ENCODE peak calls at places on chromosomes 7 and 10, in four cellular contexts. One of them, this sample, is unnamed.

GRCh38 chr7:8125680-8126444 is 136.1 kb downstream of the ICA1 start:
- DNase-seq in stimulated activated CD4-positive, alpha-beta T cell treated with anti-CD3 and anti-CD28 coated beads, Interleukin-12 subunit alpha, Interleukin-12 subunit beta, amount 100 ng/mL, for 4 hours: peak; percentile 54
- DNase-seq in NCI-H1092 treated with DMSO at 0.1 percent for 48 hours: no peak
- DNase-seq in body of pancreas: peak; percentile 39
- DNase-seq in this sample: no peak

GRCh38 chr10:43682956-43683355 is 34.3 kb upstream of the ZNF32 start:
- DNase-seq in stimulated activated CD4-positive, alpha-beta T cell treated with anti-CD3 and anti-CD28 coated beads, Interleukin-12 subunit alpha, Interleukin-12 subunit beta, amount 100 ng/mL, for 4 hours: no peak
- DNase-seq in NCI-H1092 treated with DMSO at 0.1 percent for 48 hours: no peak
- DNase-seq in body of pancreas: no peak
- DNase-seq in this sample: no peak

GRCh38 chr7:117873056-117873932 is at the start of gene CTTNBP2:
- DNase-seq in stimulated activated CD4-positive, alpha-beta T cell treated with anti-CD3 and anti-CD28 coated beads, Interleukin-12 subunit alpha, Interleukin-12 subunit beta, amount 100 ng/mL, for 4 hours: no peak
- DNase-seq in NCI-H1092 treated with DMSO at 0.1 percent for 48 hours: peak; percentile 22
- DNase-seq in body of pancreas: peak; percentile 59
- DNase-seq in this sample: no peak

GRCh38 chr7:101978683-101979082 is 161.3 kb downstream of the CUX1 start:
- DNase-seq in stimulated activated CD4-positive, alpha-beta T cell treated with anti-CD3 and anti-CD28 coated beads, Interleukin-12 subunit alpha, Interleukin-12 subunit beta, amount 100 ng/mL, for 4 hours: no peak
- DNase-seq in NCI-H1092 treated with DMSO at 0.1 percent for 48 hours: peak; percentile 11
- DNase-seq in body of pancreas: no peak
- DNase-seq in this sample: peak; percentile 6

GRCh38 chr10:89278034-89278535 is 23.8 kb upstream of the IFIT2 start:
- DNase-seq in stimulated activated CD4-positive, alpha-beta T cell treated with anti-CD3 and anti-CD28 coated beads, Interleukin-12 subunit alpha, Interleukin-12 subunit beta, amount 100 ng/mL, for 4 hours: no peak
- DNase-seq in NCI-H1092 treated with DMSO at 0.1 percent for 48 hours: no peak
- DNase-seq in body of pancreas: peak; percentile 84
- DNase-seq in this sample: no peak

GRCh38 chr10:129448539-129448938 is 18.5 kb upstream of the MGMT start:
- DNase-seq in stimulated activated CD4-positive, alpha-beta T cell treated with anti-CD3 and anti-CD28 coated beads, Interleukin-12 subunit alpha, Interleukin-12 subunit beta, amount 100 ng/mL, for 4 hours: no peak
- DNase-seq in NCI-H1092 treated with DMSO at 0.1 percent for 48 hours: no peak
- DNase-seq in body of pancreas: no peak
- DNase-seq in this sample: no peak

GRCh38 chr7:50264908-50265307 is 39.6 kb upstream of the IKZF1 start:
- DNase-seq in stimulated activated CD4-positive, alpha-beta T cell treated with anti-CD3 and anti-CD28 coated beads, Interleukin-12 subunit alpha, Interleukin-12 subunit beta, amount 100 ng/mL, for 4 hours: no peak
- DNase-seq in NCI-H1092 treated with DMSO at 0.1 percent for 48 hours: no peak
- DNase-seq in body of pancreas: no peak
- DNase-seq in this sample: no peak

GRCh38 chr7:3836855-3837254 is 535.8 kb downstream of the SDK1 start:
- DNase-seq in stimulated activated CD4-positive, alpha-beta T cell treated with anti-CD3 and anti-CD28 coated beads, Interleukin-12 subunit alpha, Interleukin-12 subunit beta, amount 100 ng/mL, for 4 hours: no peak
- DNase-seq in NCI-H1092 treated with DMSO at 0.1 percent for 48 hours: no peak
- DNase-seq in body of pancreas: no peak
- DNase-seq in this sample: no peak

GRCh38 chr10:98486421-98486820 is 39.7 kb upstream of the HPS1 start:
- DNase-seq in stimulated activated CD4-positive, alpha-beta T cell treated with anti-CD3 and anti-CD28 coated beads, Interleukin-12 subunit alpha, Interleukin-12 subunit beta, amount 100 ng/mL, for 4 hours: no peak
- DNase-seq in NCI-H1092 treated with DMSO at 0.1 percent for 48 hours: no peak
- DNase-seq in body of pancreas: no peak
- DNase-seq in this sample: no peak

GRCh38 chr10:62687230-62687748 is 117.2 kb upstream of the ADO start:
- DNase-seq in stimulated activated CD4-positive, alpha-beta T cell treated with anti-CD3 and anti-CD28 coated beads, Interleukin-12 subunit alpha, Interleukin-12 subunit beta, amount 100 ng/mL, for 4 hours: no peak
- DNase-seq in NCI-H1092 treated with DMSO at 0.1 percent for 48 hours: no peak
- DNase-seq in body of pancreas: no peak
- DNase-seq in this sample: no peak

GRCh38 chr10:132185601-132186487 is 904 bp upstream of the DPYSL4 start:
- DNase-seq in stimulated activated CD4-positive, alpha-beta T cell treated with anti-CD3 and anti-CD28 coated beads, Interleukin-12 subunit alpha, Interleukin-12 subunit beta, amount 100 ng/mL, for 4 hours: peak; percentile 49
- DNase-seq in NCI-H1092 treated with DMSO at 0.1 percent for 48 hours: no peak
- DNase-seq in body of pancreas: peak; percentile 69
- DNase-seq in this sample: peak; percentile 38

GRCh38 chr10:127569210-127569609 is 20.1 kb downstream of the NPS start:
- DNase-seq in stimulated activated CD4-positive, alpha-beta T cell treated with anti-CD3 and anti-CD28 coated beads, Interleukin-12 subunit alpha, Interleukin-12 subunit beta, amount 100 ng/mL, for 4 hours: no peak
- DNase-seq in NCI-H1092 treated with DMSO at 0.1 percent for 48 hours: no peak
- DNase-seq in body of pancreas: no peak
- DNase-seq in this sample: no peak

GRCh38 chr7:136228185-136228584 is 251.0 kb upstream of the MTPN start:
- DNase-seq in stimulated activated CD4-positive, alpha-beta T cell treated with anti-CD3 and anti-CD28 coated beads, Interleukin-12 subunit alpha, Interleukin-12 subunit beta, amount 100 ng/mL, for 4 hours: no peak
- DNase-seq in NCI-H1092 treated with DMSO at 0.1 percent for 48 hours: no peak
- DNase-seq in body of pancreas: no peak
- DNase-seq in this sample: peak; percentile 1

GRCh38 chr10:91389636-91390512 is 20.3 kb upstream of the HECTD2 start:
- DNase-seq in stimulated activated CD4-positive, alpha-beta T cell treated with anti-CD3 and anti-CD28 coated beads, Interleukin-12 subunit alpha, Interleukin-12 subunit beta, amount 100 ng/mL, for 4 hours: no peak
- DNase-seq in NCI-H1092 treated with DMSO at 0.1 percent for 48 hours: peak; percentile 65
- DNase-seq in body of pancreas: peak; percentile 38
- DNase-seq in this sample: peak; percentile 45

GRCh38 chr7:39811161-39811614 is 138.9 kb upstream of the CDK13 start:
- DNase-seq in stimulated activated CD4-positive, alpha-beta T cell treated with anti-CD3 and anti-CD28 coated beads, Interleukin-12 subunit alpha, Interleukin-12 subunit beta, amount 100 ng/mL, for 4 hours: no peak
- DNase-seq in NCI-H1092 treated with DMSO at 0.1 percent for 48 hours: no peak
- DNase-seq in body of pancreas: no peak
- DNase-seq in this sample: no peak

GRCh38 chr10:17747883-17748550 is 4.0 kb upstream of the TMEM236 start:
- DNase-seq in stimulated activated CD4-positive, alpha-beta T cell treated with anti-CD3 and anti-CD28 coated beads, Interleukin-12 subunit alpha, Interleukin-12 subunit beta, amount 100 ng/mL, for 4 hours: no peak
- DNase-seq in NCI-H1092 treated with DMSO at 0.1 percent for 48 hours: no peak
- DNase-seq in body of pancreas: peak; percentile 50
- DNase-seq in this sample: no peak

GRCh38 chr7:111650456-111650999 is 88.2 kb upstream of the IMMP2L start:
- DNase-seq in stimulated activated CD4-positive, alpha-beta T cell treated with anti-CD3 and anti-CD28 coated beads, Interleukin-12 subunit alpha, Interleukin-12 subunit beta, amount 100 ng/mL, for 4 hours: no peak
- DNase-seq in NCI-H1092 treated with DMSO at 0.1 percent for 48 hours: no peak
- DNase-seq in body of pancreas: peak; percentile 17
- DNase-seq in this sample: peak; percentile 8

GRCh38 chr10:4883079-4883739 is 57.2 kb downstream of the AKR1E2 start:
- DNase-seq in stimulated activated CD4-positive, alpha-beta T cell treated with anti-CD3 and anti-CD28 coated beads, Interleukin-12 subunit alpha, Interleukin-12 subunit beta, amount 100 ng/mL, for 4 hours: no peak
- DNase-seq in NCI-H1092 treated with DMSO at 0.1 percent for 48 hours: no peak
- DNase-seq in body of pancreas: peak; percentile 9
- DNase-seq in this sample: no peak

GRCh38 chr10:74206727-74207126 is 55.7 kb downstream of the ADK start:
- DNase-seq in stimulated activated CD4-positive, alpha-beta T cell treated with anti-CD3 and anti-CD28 coated beads, Interleukin-12 subunit alpha, Interleukin-12 subunit beta, amount 100 ng/mL, for 4 hours: no peak
- DNase-seq in NCI-H1092 treated with DMSO at 0.1 percent for 48 hours: peak; percentile 3
- DNase-seq in body of pancreas: peak; percentile 68
- DNase-seq in this sample: peak; percentile 80

GRCh38 chr7:76048668-76048988 is 722 bp downstream of the MDH2 start:
- DNase-seq in stimulated activated CD4-positive, alpha-beta T cell treated with anti-CD3 and anti-CD28 coated beads, Interleukin-12 subunit alpha, Interleukin-12 subunit beta, amount 100 ng/mL, for 4 hours: no peak
- DNase-seq in NCI-H1092 treated with DMSO at 0.1 percent for 48 hours: peak; percentile 23
- DNase-seq in body of pancreas: no peak
- DNase-seq in this sample: peak; percentile 26

GRCh38 chr7:5352440-5353010 is 69.8 kb downstream of the SLC29A4 start:
- DNase-seq in stimulated activated CD4-positive, alpha-beta T cell treated with anti-CD3 and anti-CD28 coated beads, Interleukin-12 subunit alpha, Interleukin-12 subunit beta, amount 100 ng/mL, for 4 hours: no peak
- DNase-seq in NCI-H1092 treated with DMSO at 0.1 percent for 48 hours: no peak
- DNase-seq in body of pancreas: no peak
- DNase-seq in this sample: no peak

GRCh38 chr10:26733750-26734568 is 36.5 kb downstream of the PDSS1 start:
- DNase-seq in stimulated activated CD4-positive, alpha-beta T cell treated with anti-CD3 and anti-CD28 coated beads, Interleukin-12 subunit alpha, Interleukin-12 subunit beta, amount 100 ng/mL, for 4 hours: no peak
- DNase-seq in NCI-H1092 treated with DMSO at 0.1 percent for 48 hours: no peak
- DNase-seq in body of pancreas: peak; percentile 18
- DNase-seq in this sample: peak; percentile 6

GRCh38 chr7:33776791-33777190 is 128.5 kb upstream of the BMPER start:
- DNase-seq in stimulated activated CD4-positive, alpha-beta T cell treated with anti-CD3 and anti-CD28 coated beads, Interleukin-12 subunit alpha, Interleukin-12 subunit beta, amount 100 ng/mL, for 4 hours: no peak
- DNase-seq in NCI-H1092 treated with DMSO at 0.1 percent for 48 hours: no peak
- DNase-seq in body of pancreas: no peak
- DNase-seq in this sample: no peak

GRCh38 chr10:99393036-99393435 is 37.4 kb downstream of the GOT1 start:
- DNase-seq in stimulated activated CD4-positive, alpha-beta T cell treated with anti-CD3 and anti-CD28 coated beads, Interleukin-12 subunit alpha, Interleukin-12 subunit beta, amount 100 ng/mL, for 4 hours: no peak
- DNase-seq in NCI-H1092 treated with DMSO at 0.1 percent for 48 hours: no peak
- DNase-seq in body of pancreas: no peak
- DNase-seq in this sample: no peak

GRCh38 chr10:59243611-59244195 is 67.3 kb downstream of the PHYHIPL start:
- DNase-seq in stimulated activated CD4-positive, alpha-beta T cell treated with anti-CD3 and anti-CD28 coated beads, Interleukin-12 subunit alpha, Interleukin-12 subunit beta, amount 100 ng/mL, for 4 hours: no peak
- DNase-seq in NCI-H1092 treated with DMSO at 0.1 percent for 48 hours: no peak
- DNase-seq in body of pancreas: no peak
- DNase-seq in this sample: no peak

GRCh38 chr10:34292178-34292565 is 522.9 kb downstream of the PARD3 start:
- DNase-seq in stimulated activated CD4-positive, alpha-beta T cell treated with anti-CD3 and anti-CD28 coated beads, Interleukin-12 subunit alpha, Interleukin-12 subunit beta, amount 100 ng/mL, for 4 hours: no peak
- DNase-seq in NCI-H1092 treated with DMSO at 0.1 percent for 48 hours: no peak
- DNase-seq in body of pancreas: no peak
- DNase-seq in this sample: no peak

GRCh38 chr10:111204880-111205279 is 128.1 kb downstream of the ADRA2A start:
- DNase-seq in stimulated activated CD4-positive, alpha-beta T cell treated with anti-CD3 and anti-CD28 coated beads, Interleukin-12 subunit alpha, Interleukin-12 subunit beta, amount 100 ng/mL, for 4 hours: no peak
- DNase-seq in NCI-H1092 treated with DMSO at 0.1 percent for 48 hours: no peak
- DNase-seq in body of pancreas: no peak
- DNase-seq in this sample: no peak

GRCh38 chr7:40437498-40437897 is 302.7 kb downstream of the SUGCT start:
- DNase-seq in stimulated activated CD4-positive, alpha-beta T cell treated with anti-CD3 and anti-CD28 coated beads, Interleukin-12 subunit alpha, Interleukin-12 subunit beta, amount 100 ng/mL, for 4 hours: no peak
- DNase-seq in NCI-H1092 treated with DMSO at 0.1 percent for 48 hours: no peak
- DNase-seq in body of pancreas: no peak
- DNase-seq in this sample: no peak

GRCh38 chr10:122551450-122551849 is 9.1 kb upstream of the DMBT1 start:
- DNase-seq in stimulated activated CD4-positive, alpha-beta T cell treated with anti-CD3 and anti-CD28 coated beads, Interleukin-12 subunit alpha, Interleukin-12 subunit beta, amount 100 ng/mL, for 4 hours: peak; percentile 20
- DNase-seq in NCI-H1092 treated with DMSO at 0.1 percent for 48 hours: no peak
- DNase-seq in body of pancreas: no peak
- DNase-seq in this sample: no peak

GRCh38 chr10:115355162-115355760 is 262.1 kb downstream of the ATRNL1 start:
- DNase-seq in stimulated activated CD4-positive, alpha-beta T cell treated with anti-CD3 and anti-CD28 coated beads, Interleukin-12 subunit alpha, Interleukin-12 subunit beta, amount 100 ng/mL, for 4 hours: no peak
- DNase-seq in NCI-H1092 treated with DMSO at 0.1 percent for 48 hours: peak; percentile 43
- DNase-seq in body of pancreas: peak; percentile 59
- DNase-seq in this sample: peak; percentile 8

GRCh38 chr10:19979628-19980027 is 163.4 kb downstream of the PLXDC2 start:
- DNase-seq in stimulated activated CD4-positive, alpha-beta T cell treated with anti-CD3 and anti-CD28 coated beads, Interleukin-12 subunit alpha, Interleukin-12 subunit beta, amount 100 ng/mL, for 4 hours: no peak
- DNase-seq in NCI-H1092 treated with DMSO at 0.1 percent for 48 hours: no peak
- DNase-seq in body of pancreas: no peak
- DNase-seq in this sample: no peak

GRCh38 chr7:2399848-2400587 is 3.4 kb upstream of the CHST12 start:
- DNase-seq in stimulated activated CD4-positive, alpha-beta T cell treated with anti-CD3 and anti-CD28 coated beads, Interleukin-12 subunit alpha, Interleukin-12 subunit beta, amount 100 ng/mL, for 4 hours: no peak
- DNase-seq in NCI-H1092 treated with DMSO at 0.1 percent for 48 hours: peak; percentile 58
- DNase-seq in body of pancreas: peak; percentile 91
- DNase-seq in this sample: peak; percentile 66

GRCh38 chr7:18276380-18276779 is 219.2 kb upstream of the HDAC9 start:
- DNase-seq in stimulated activated CD4-positive, alpha-beta T cell treated with anti-CD3 and anti-CD28 coated beads, Interleukin-12 subunit alpha, Interleukin-12 subunit beta, amount 100 ng/mL, for 4 hours: no peak
- DNase-seq in NCI-H1092 treated with DMSO at 0.1 percent for 48 hours: no peak
- DNase-seq in body of pancreas: no peak
- DNase-seq in this sample: no peak

GRCh38 chr10:49457686-49458085 is 61.8 kb upstream of the DRGX start:
- DNase-seq in stimulated activated CD4-positive, alpha-beta T cell treated with anti-CD3 and anti-CD28 coated beads, Interleukin-12 subunit alpha, Interleukin-12 subunit beta, amount 100 ng/mL, for 4 hours: no peak
- DNase-seq in NCI-H1092 treated with DMSO at 0.1 percent for 48 hours: no peak
- DNase-seq in body of pancreas: no peak
- DNase-seq in this sample: no peak

GRCh38 chr7:47782022-47782421 is 166.2 kb downstream of the PKD1L1 start:
- DNase-seq in stimulated activated CD4-positive, alpha-beta T cell treated with anti-CD3 and anti-CD28 coated beads, Interleukin-12 subunit alpha, Interleukin-12 subunit beta, amount 100 ng/mL, for 4 hours: no peak
- DNase-seq in NCI-H1092 treated with DMSO at 0.1 percent for 48 hours: no peak
- DNase-seq in body of pancreas: no peak
- DNase-seq in this sample: no peak

GRCh38 chr10:86862786-86863185 is 94.6 kb downstream of the MMRN2 start:
- DNase-seq in stimulated activated CD4-positive, alpha-beta T cell treated with anti-CD3 and anti-CD28 coated beads, Interleukin-12 subunit alpha, Interleukin-12 subunit beta, amount 100 ng/mL, for 4 hours: no peak
- DNase-seq in NCI-H1092 treated with DMSO at 0.1 percent for 48 hours: no peak
- DNase-seq in body of pancreas: peak; percentile 7
- DNase-seq in this sample: no peak

GRCh38 chr7:36784991-36785940 is 61.0 kb upstream of the AOAH start:
- DNase-seq in stimulated activated CD4-positive, alpha-beta T cell treated with anti-CD3 and anti-CD28 coated beads, Interleukin-12 subunit alpha, Interleukin-12 subunit beta, amount 100 ng/mL, for 4 hours: peak; percentile 27
- DNase-seq in NCI-H1092 treated with DMSO at 0.1 percent for 48 hours: no peak
- DNase-seq in body of pancreas: peak; percentile 78
- DNase-seq in this sample: no peak

GRCh38 chr10:3811331-3811870 is 26.4 kb upstream of the KLF6 start:
- DNase-seq in stimulated activated CD4-positive, alpha-beta T cell treated with anti-CD3 and anti-CD28 coated beads, Interleukin-12 subunit alpha, Interleukin-12 subunit beta, amount 100 ng/mL, for 4 hours: no peak
- DNase-seq in NCI-H1092 treated with DMSO at 0.1 percent for 48 hours: no peak
- DNase-seq in body of pancreas: peak; percentile 81
- DNase-seq in this sample: no peak

GRCh38 chr7:111255576-111255975 is 164.6 kb downstream of the LRRN3 start:
- DNase-seq in stimulated activated CD4-positive, alpha-beta T cell treated with anti-CD3 and anti-CD28 coated beads, Interleukin-12 subunit alpha, Interleukin-12 subunit beta, amount 100 ng/mL, for 4 hours: no peak
- DNase-seq in NCI-H1092 treated with DMSO at 0.1 percent for 48 hours: no peak
- DNase-seq in body of pancreas: no peak
- DNase-seq in this sample: no peak

This sample was measured in NCI-H2029.